ENCODE peak calls at places on chromosomes 13 and 19, in seven cellular contexts. W, T, F, D, Y, Q and N are unnamed samples.

GRCh38 chr13:39189778-39190177 is 151.5 kb downstream of the NHLRC3 start:
- DNase-seq in W (no peak), T (no peak), F (no peak), D (no peak), Y (no peak), Q (no peak), N (no peak)

GRCh38 chr19:42495663-42496062 is 32.6 kb downstream of the CEACAM1 start:
- DNase-seq in W (no peak), T (no peak), F (no peak), D (no peak), Y (no peak), Q (no peak), N (no peak)

GRCh38 chr13:63190742-63191141 is 1775.1 kb upstream of the PCDH20 start:
- DNase-seq in W (peak; percentile 62), T (no peak), F (no peak), D (peak; percentile 92), Y (peak; percentile 30), Q (no peak), N (no peak)

GRCh38 chr19:39212377-39212742 is 8.3 kb upstream of the SYCN start:
- DNase-seq in W (peak; percentile 33), T (peak; percentile 56), F (no peak), D (no peak), Y (no peak), Q (peak; percentile 59), N (no peak)

GRCh38 chr13:97978661-97979450 is 25.4 kb downstream of the IPO5 start:
- DNase-seq in W (no peak), T (no peak), F (no peak), D (no peak), Y (peak; percentile 16), Q (peak; percentile 20), N (no peak)

GRCh38 chr19:17829855-17830566 is 8.7 kb upstream of the INSL3 start:
- DNase-seq in W (no peak), T (peak; percentile 85), F (no peak), D (peak; percentile 80), Y (peak; percentile 43), Q (no peak), N (no peak)

GRCh38 chr19:6066661-6067646 is 43.3 kb downstream of the RFX2 start:
- DNase-seq in W (peak; percentile 69), T (peak; percentile 73), F (peak; percentile 96), D (peak; percentile 79), Y (peak; percentile 56), Q (no peak), N (no peak)

GRCh38 chr13:50357586-50358118 is 342.4 kb downstream of the KCNRG start:
- DNase-seq in W (peak; percentile 68), T (peak; percentile 61), F (no peak), D (peak; percentile 28), Y (peak; percentile 70), Q (no peak), N (no peak)

GRCh38 chr13:43580280-43580679 is 206.5 kb downstream of the ENOX1 start:
- DNase-seq in W (no peak), T (no peak), F (no peak), D (no peak), Y (no peak), Q (no peak), N (no peak)

GRCh38 chr19:50333235-50333736 is 4.1 kb upstream of the KCNC3 start:
- DNase-seq in W (peak; percentile 60), T (peak; percentile 82), F (peak; percentile 96), D (no peak), Y (peak; percentile 72), Q (peak; percentile 76), N (peak; percentile 89)

GRCh38 chr13:45021250-45021649 is 31.9 kb downstream of the GPALPP1 start:
- DNase-seq in W (no peak), T (no peak), F (no peak), D (no peak), Y (no peak), Q (no peak), N (no peak)

GRCh38 chr13:28340272-28340793 is 154.6 kb downstream of the FLT1 start:
- DNase-seq in W (no peak), T (no peak), F (no peak), D (peak; percentile 24), Y (peak; percentile 40), Q (no peak), N (no peak)

GRCh38 chr19:5145521-5146511 is 176.9 kb downstream of the KDM4B start:
- DNase-seq in W (no peak), T (no peak), F (no peak), D (no peak), Y (no peak), Q (no peak), N (no peak)

GRCh38 chr19:39325778-39326680 is 5.4 kb upstream of the LRFN1 start:
- DNase-seq in W (peak; percentile 74), T (peak; percentile 42), F (no peak), D (no peak), Y (no peak), Q (peak; percentile 39), N (no peak)

GRCh38 chr13:33213797-33214196 is 71.8 kb downstream of the STARD13 start:
- DNase-seq in W (no peak), T (no peak), F (no peak), D (no peak), Y (no peak), Q (no peak), N (no peak)

GRCh38 chr13:24008679-24009078 is 111.4 kb upstream of the C1QTNF9B start:
- DNase-seq in W (peak; percentile 34), T (no peak), F (no peak), D (no peak), Y (no peak), Q (no peak), N (no peak)

GRCh38 chr19:45142728-45143115 is 18.1 kb downstream of the NKPD1 start:
- DNase-seq in W (no peak), T (no peak), F (no peak), D (no peak), Y (no peak), Q (no peak), N (no peak)